ENCODE peak calls at places on chromosomes 7 and 10, in four cellular contexts. T is HT1080; Q is cardiac fibroblast; L is stimulated activated CD8-positive, alpha-beta memory T cell treated with anti-CD3 and anti-CD28 coated beads, Interleukin-7, amount 100 ng/mL, for 1 hour. S is an unnamed sample.

GRCh38 chr10:128629111-128630096 is 503.2 kb upstream of the MKI67 start:
- DNase-seq in T (peak), Q (peak), L (no peak), S (no peak)

GRCh38 chr7:38368191-38368605 is 94.8 kb upstream of the TARP start:
- DNase-seq in T (peak), Q (peak), L (peak), S (peak)

GRCh38 chr7:1915956-1916620 is 246.0 kb downstream of the ELFN1 start:
- DNase-seq in T (no peak), Q (no peak), L (no peak), S (no peak)

GRCh38 chr7:155533120-155533826 is 13.1 kb downstream of the CNPY1 start:
- DNase-seq in T (no peak), Q (no peak), L (no peak), S (peak)

GRCh38 chr7:37191797-37192196 is 256.9 kb downstream of the ELMO1 start:
- DNase-seq in T (no peak), Q (no peak), L (no peak), S (no peak)

GRCh38 chr10:61904711-61905445 is 3.4 kb downstream of the ARID5B start:
- DNase-seq in T (peak), Q (peak), L (no peak), S (peak)

GRCh38 chr7:99478464-99479440 is 6.1 kb downstream of the ZNF789 start:
- DNase-seq in T (no peak), Q (no peak), L (no peak), S (no peak)

GRCh38 chr7:47444376-47445098 is 137.4 kb downstream of the TNS3 start:
- DNase-seq in T (peak), Q (peak), L (no peak), S (no peak)

GRCh38 chr10:78899996-78900714 is 168.6 kb upstream of the ZMIZ1 start:
- DNase-seq in T (no peak), Q (peak), L (no peak), S (no peak)

GRCh38 chr7:117979954-117980497 is 106.8 kb upstream of the CTTNBP2 start:
- DNase-seq in T (no peak), Q (no peak), L (no peak), S (no peak)

GRCh38 chr7:41544241-41544640 is 158.6 kb downstream of the INHBA start:
- DNase-seq in T (peak), Q (no peak), L (no peak), S (no peak)

GRCh38 chr10:116133641-116134040 is 139.4 kb downstream of the GFRA1 start:
- DNase-seq in T (no peak), Q (no peak), L (no peak), S (peak)

GRCh38 chr7:106640368-106641141 is 20.4 kb downstream of the CCDC71L start:
- DNase-seq in T (no peak), Q (peak), L (no peak), S (no peak)

GRCh38 chr7:35550831-35551230 is 144.1 kb downstream of the HERPUD2 start:
- DNase-seq in T (no peak), Q (no peak), L (no peak), S (no peak)

GRCh38 chr7:112272921-112273561 is 66.5 kb downstream of the ZNF277 start:
- DNase-seq in T (peak), Q (peak), L (no peak), S (no peak)

GRCh38 chr7:400901-401485 is 111.0 kb downstream of the FOXL3 start:
- DNase-seq in T (no peak), Q (no peak), L (no peak), S (no peak)

GRCh38 chr7:30028749-30029635 is 780 bp downstream of the PLEKHA8 start:
- DNase-seq in T (peak), Q (peak), L (no peak), S (no peak)

GRCh38 chr10:12635127-12635541 is 285.8 kb downstream of the CAMK1D start:
- DNase-seq in T (peak), Q (no peak), L (no peak), S (no peak)

GRCh38 chr7:101547022-101547915 is 81.8 kb downstream of the MYL10 start:
- DNase-seq in T (no peak), Q (no peak), L (no peak), S (no peak)

GRCh38 chr7:138666385-138666784 is 34.8 kb downstream of the SVOPL start:
- DNase-seq in T (no peak), Q (peak), L (no peak), S (no peak)

GRCh38 chr7:44292876-44293560 is 32.4 kb downstream of the CAMK2B start:
- DNase-seq in T (no peak), Q (no peak), L (no peak), S (peak)

GRCh38 chr10:28930520-28931495 is 253.5 kb downstream of the BAMBI start:
- DNase-seq in T (no peak), Q (no peak), L (no peak), S (no peak)

GRCh38 chr10:91683976-91684375 is 51.1 kb upstream of the PPP1R3C start:
- DNase-seq in T (peak), Q (peak), L (no peak), S (no peak)

GRCh38 chr7:77989981-77990566 is 191.5 kb downstream of the PHTF2 start:
- DNase-seq in T (peak), Q (peak), L (no peak), S (no peak)

GRCh38 chr10:80204193-80204714 is 1.1 kb downstream of the ANXA11 start:
- DNase-seq in T (no peak), Q (no peak), L (no peak), S (no peak)

GRCh38 chr10:71863203-71863602 is 12.2 kb upstream of the PSAP start:
- DNase-seq in T (no peak), Q (no peak), L (no peak), S (no peak)

GRCh38 chr7:105585850-105586500 is 4.7 kb upstream of the EFCAB10 start:
- DNase-seq in T (no peak), Q (no peak), L (no peak), S (no peak)